ENCODE peak calls at places on chromosomes 2 and 18, in six cellular contexts. N is adrenal gland, U is kidney, W is HAP-1, V is neuronal stem cell, R is GM23248. M is an unnamed sample.

GRCh38 chr2:134619250-134619649 is 99.5 kb downstream of the TMEM163 start:
- DNase-seq in N (no peak), V (no peak), W (no peak), R (no peak), U (no peak), M (no peak)

GRCh38 chr2:65922794-65923193 is 490.4 kb upstream of the SPRED2 start:
- DNase-seq in N (peak; percentile 77), V (no peak), W (no peak), R (peak; percentile 56), U (no peak), M (no peak)

GRCh38 chr18:54647176-54647575 is 56.1 kb downstream of the DYNAP start:
- DNase-seq in U (no peak), V (peak; percentile 11), N (no peak), R (peak; percentile 7), W (peak; percentile 57), M (peak; percentile 22)

GRCh38 chr2:15348028-15348427 is 213.1 kb downstream of the NBAS start:
- DNase-seq in V (no peak), W (peak; percentile 56), U (no peak), R (no peak), N (no peak), M (no peak)

GRCh38 chr2:63875758-63876710 is 34.3 kb downstream of the UGP2 start:
- DNase-seq in R (peak; percentile 46), U (no peak), W (no peak), N (no peak), V (no peak), M (no peak)

GRCh38 chr2:216661639-216662375 is 28.6 kb downstream of the IGFBP2 start:
- DNase-seq in U (no peak), R (no peak), V (no peak), N (no peak), W (no peak), M (no peak)

GRCh38 chr2:29012211-29012681 is 31.1 kb downstream of the TOGARAM2 start:
- DNase-seq in U (no peak), N (peak; percentile 55), V (no peak), W (no peak), R (peak; percentile 23), M (no peak)

GRCh38 chr2:15127876-15128275 is 433.3 kb downstream of the NBAS start:
- DNase-seq in V (no peak), R (no peak), W (peak; percentile 44), N (no peak), U (no peak), M (no peak)

GRCh38 chr18:41695441-41695840 is 259.6 kb upstream of the PIK3C3 start:
- DNase-seq in W (peak; percentile 43), N (no peak), U (no peak), V (no peak), R (no peak), M (no peak)

GRCh38 chr2:134574610-134575332 is 144.0 kb downstream of the TMEM163 start:
- DNase-seq in W (no peak), U (no peak), N (no peak), R (no peak), V (no peak), M (no peak)

GRCh38 chr2:11213090-11213638 is 57.9 kb downstream of the SLC66A3 start:
- DNase-seq in V (no peak), N (no peak), R (peak; percentile 73), U (no peak), W (no peak), M (no peak)

GRCh38 chr2:96753661-96754282 is 6.9 kb upstream of the CNNM4 start:
- DNase-seq in U (no peak), V (no peak), W (no peak), N (no peak), R (no peak), M (no peak)

GRCh38 chr2:135985018-135985825 is at the start of gene DARS1:
- DNase-seq in V (peak; percentile 92), W (peak; percentile 89), R (peak; percentile 96), U (peak; percentile 98), N (peak; percentile 95), M (peak; percentile 81)

DNA sequence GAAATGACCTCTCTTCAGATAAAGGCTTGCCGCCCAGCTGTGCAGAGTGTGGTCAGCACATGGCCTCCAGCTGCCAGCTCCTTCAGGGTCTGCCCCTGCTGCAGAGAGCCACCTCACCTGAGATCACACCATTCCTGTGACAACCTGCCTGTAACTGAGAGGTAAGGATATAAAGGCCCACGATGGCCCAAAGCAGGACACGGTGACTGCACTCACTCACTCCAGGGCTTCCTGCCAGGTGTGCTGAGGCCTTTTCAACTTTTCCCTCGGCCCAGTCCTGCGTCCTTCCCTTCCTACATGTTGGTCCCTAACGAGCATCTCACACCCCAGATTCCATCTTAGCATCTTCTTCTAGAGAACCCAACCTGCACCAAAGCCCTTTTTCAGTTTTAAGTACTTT is 36.2 kb downstream of the ANKRD44 start:
- DNase-seq in W (no peak), U (no peak), R (no peak), V (no peak), N (no peak), M (no peak)
- H3K4me1 ChIP-seq in W (no peaks in the 10 kb centered on the region), U (peaks cover 2% of the 10 kb centered on the region), R (no peaks in the 10 kb centered on the region), V (no peaks in the 10 kb centered on the region), N (peaks cover 37% of the 10 kb centered on the region), M (peaks cover 3% of the 10 kb centered on the region)

DNA sequence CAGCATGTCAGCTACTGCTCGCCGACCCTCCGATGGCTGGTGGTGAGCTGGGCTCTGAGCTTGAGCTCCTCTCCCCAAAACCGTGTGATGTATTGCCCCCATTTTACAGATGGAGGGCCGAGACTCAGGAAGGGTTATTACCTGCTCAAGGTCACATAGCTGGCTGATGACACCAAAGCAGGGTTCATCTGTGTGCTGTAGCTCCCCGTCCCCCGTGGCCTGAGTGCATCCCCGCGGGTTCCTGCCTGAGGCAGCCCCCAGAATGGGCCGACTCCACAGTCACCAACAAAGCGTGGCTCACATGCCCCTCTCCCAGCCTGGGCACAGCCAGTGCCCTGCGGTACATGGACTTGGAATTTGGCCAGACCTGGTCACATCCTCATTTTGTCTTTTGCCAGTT is 198.6 kb downstream of the TFCP2L1 start:
- DNase-seq in N (no peak), R (no peak), V (no peak), W (no peak), U (peak; percentile 59), M (no peak)
- H3K4me1 ChIP-seq in N (no peaks in the 10 kb centered on the region), R (no peaks in the 10 kb centered on the region), V (no peaks in the 10 kb centered on the region), W (no peaks in the 10 kb centered on the region), U (no peaks in the 10 kb centered on the region), M (no peaks in the 10 kb centered on the region)

DNA sequence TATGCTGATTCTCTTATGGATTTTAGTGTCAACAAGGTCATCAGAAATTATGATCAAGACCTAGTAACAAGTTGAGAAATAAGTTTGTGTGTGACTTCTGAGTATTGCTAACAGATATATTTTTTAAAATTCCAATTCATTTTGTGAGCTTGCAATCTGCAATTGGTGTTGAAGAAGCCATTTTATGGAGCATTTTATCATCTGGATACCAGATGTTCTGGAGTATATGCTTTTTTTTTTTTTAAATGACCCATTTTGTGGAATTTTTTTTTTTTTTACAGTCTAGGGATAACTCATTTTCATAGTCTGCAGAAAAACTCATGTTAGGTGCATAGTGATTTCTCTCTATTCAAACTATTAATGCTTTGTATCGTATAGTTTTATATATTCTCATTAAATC is 12.6 kb downstream of the QPCT start:
- DNase-seq in V (no peak), R (peak; percentile 49), U (no peak), N (no peak), W (no peak), M (no peak)
- H3K4me1 ChIP-seq in V (no peaks in the 10 kb centered on the region), R (peaks cover 17% of the 10 kb centered on the region), U (no peaks in the 10 kb centered on the region), N (peaks cover 6% of the 10 kb centered on the region), W (no peaks in the 10 kb centered on the region), M (no peaks in the 10 kb centered on the region)

GRCh38 chr2:46534589-46534988 is 55.2 kb downstream of the TMEM247 start:
- DNase-seq in N (no peak), R (no peak), U (no peak), W (no peak), V (no peak), M (no peak)

GRCh38 chr2:46535360-46535759 is 56.0 kb downstream of the TMEM247 start:
- DNase-seq in W (no peak), U (no peak), R (no peak), V (no peak), N (no peak), M (no peak)

GRCh38 chr2:46538393-46538792 is 59.0 kb downstream of the TMEM247 start:
- DNase-seq in W (no peak), V (no peak), R (peak; percentile 53), U (no peak), N (no peak), M (no peak)

GRCh38 chr2:46537624-46538023 is 58.3 kb downstream of the TMEM247 start:
- DNase-seq in U (no peak), V (no peak), R (no peak), W (no peak), N (no peak), M (no peak)

GRCh38 chr2:46537046-46537445 is 57.7 kb downstream of the TMEM247 start:
- DNase-seq in R (no peak), N (no peak), V (no peak), W (no peak), U (no peak), M (no peak)
- H3K4me1 ChIP-seq in R (peaks cover 27% of the 10 kb centered on the region), N (peaks cover 29% of the 10 kb centered on the region), V (no peaks in the 10 kb centered on the region), W (peaks cover 8% of the 10 kb centered on the region), U (peaks cover 4% of the 10 kb centered on the region), M (peaks cover 6% of the 10 kb centered on the region)

DNA sequence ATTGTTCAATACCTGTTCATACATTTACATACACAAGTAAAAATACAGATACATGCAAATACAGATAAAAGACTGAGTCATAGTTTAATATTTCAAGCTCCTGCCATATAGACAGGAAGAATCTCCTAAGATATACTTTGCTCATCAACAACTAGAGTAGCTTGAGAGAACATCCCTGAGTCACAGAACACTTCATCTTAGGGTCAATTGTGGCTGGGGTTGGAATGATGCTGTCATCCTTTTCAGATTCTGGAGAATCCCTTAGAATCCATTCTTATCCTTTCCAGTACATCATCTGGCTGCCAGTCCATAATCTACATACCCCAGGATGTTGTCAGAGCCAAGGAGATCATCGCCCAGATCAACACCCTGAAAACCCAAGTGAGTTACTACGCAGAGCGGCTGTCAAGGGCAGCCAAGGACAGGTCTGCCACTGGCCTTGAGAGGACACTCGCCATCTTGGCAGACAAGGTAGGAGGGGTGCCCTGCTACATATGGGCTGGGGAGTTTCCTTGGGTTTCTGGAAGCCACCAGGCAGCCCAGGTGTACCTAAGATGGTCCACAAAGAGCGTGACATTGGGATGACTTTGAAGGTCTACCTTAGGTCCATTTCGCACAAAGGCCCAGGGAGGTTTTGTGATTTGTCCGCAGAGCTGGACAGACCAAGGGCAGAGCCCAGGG is 55.7 kb downstream of the COA5 start:
- DNase-seq in N (no peak), R (peak; percentile 75), V (no peak), W (no peak), U (no peak), M (no peak)
- H3K4me1 ChIP-seq in N (no peaks in the 10 kb centered on the region), R (no peaks in the 10 kb centered on the region), V (no peaks in the 10 kb centered on the region), W (no peaks in the 10 kb centered on the region), U (no peaks in the 10 kb centered on the region), M (no peaks in the 10 kb centered on the region)

GRCh38 chr18:76453057-76453561 is 41.9 kb downstream of the ZNF516 start:
- DNase-seq in U (no peak), R (no peak), V (no peak), N (no peak), W (no peak), M (no peak)
- H3K4me1 ChIP-seq in U (peaks cover 29% of the 10 kb centered on the region), R (peaks cover 58% of the 10 kb centered on the region), V (peaks cover 74% of the 10 kb centered on the region), N (peaks cover 65% of the 10 kb centered on the region), W (peaks cover 34% of the 10 kb centered on the region), M (peaks cover 4% of the 10 kb centered on the region)